ENCODE peak calls at places on chromosomes 3 and 15, in six cellular contexts. I is endothelial cell, X is adrenal gland, C is fibroblast of pulmonary artery, P is foreskin keratinocyte, L is choroid plexus epithelial cell. O is an unnamed sample.

GRCh38 chr3:4355401-4356224 is 52.4 kb downstream of the SETMAR start:
- DNase-seq in I (no peak), X (peak), C (no peak), P (no peak), L (no peak), O (no peak)

GRCh38 chr15:48703544-48703943 is 58.0 kb upstream of the FBN1 start:
- DNase-seq in I (no peak), X (no peak), C (peak), P (no peak), L (no peak), O (no peak)

GRCh38 chr15:39320886-39321285 is 260.0 kb upstream of the THBS1 start:
- DNase-seq in I (no peak), X (no peak), C (no peak), P (no peak), L (no peak), O (no peak)

GRCh38 chr3:11480663-11481298 is 162.9 kb downstream of the VGLL4 start:
- DNase-seq in I (no peak), X (no peak), C (no peak), P (no peak), L (peak), O (no peak)

GRCh38 chr3:124032351-124032880 is 40.5 kb upstream of the ROPN1 start:
- DNase-seq in I (no peak), X (peak), C (peak), P (no peak), L (peak), O (no peak)

GRCh38 chr15:36029606-36030005 is 483.6 kb upstream of the DPH6 start:
- DNase-seq in I (no peak), X (no peak), C (peak), P (no peak), L (peak), O (no peak)

GRCh38 chr3:127911421-127911931 is 3.6 kb upstream of the KBTBD12 start:
- DNase-seq in I (no peak), X (no peak), C (no peak), P (no peak), L (no peak), O (no peak)

GRCh38 chr15:53586815-53587214 is 172.6 kb downstream of the WDR72 start:
- DNase-seq in I (peak), X (peak), C (peak), P (no peak), L (peak), O (peak)

GRCh38 chr3:173778246-173778645 is 380.7 kb downstream of the NLGN1 start:
- DNase-seq in I (no peak), X (no peak), C (no peak), P (no peak), L (no peak), O (no peak)

DNA sequence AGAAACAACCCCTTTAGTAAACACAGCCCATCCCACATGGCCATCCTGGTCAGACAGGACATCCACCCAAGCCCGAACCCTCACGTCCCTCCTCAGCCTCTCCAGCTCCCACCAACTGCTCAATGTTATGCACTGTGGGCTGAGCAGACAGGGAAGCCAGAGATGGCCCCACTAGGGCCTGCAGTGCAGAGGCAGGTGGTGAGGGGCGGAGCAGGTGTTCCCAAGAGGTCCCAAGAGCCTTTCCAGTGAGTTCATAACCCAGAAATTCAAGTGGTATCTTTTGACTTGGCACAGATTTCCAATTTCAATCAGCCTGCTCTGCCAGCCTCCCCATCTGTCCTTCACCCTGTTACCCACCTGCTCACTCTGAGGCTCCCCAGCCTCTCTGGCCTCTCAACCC is 130.3 kb downstream of the LIPC start:
- DNase-seq in I (no peak), X (no peak), C (no peak), P (no peak), L (no peak), O (no peak)
- TF ChIP-seq CTCF in I (no peak), X (no peak), C (no peak), P (no peak), L (no peak), O (no peak)

GRCh38 chr3:195001961-195002861 is 268.7 kb downstream of the XXYLT1 start:
- DNase-seq in I (peak), X (no peak), C (peak), P (no peak), L (peak), O (peak)
- TF ChIP-seq CTCF in I (peak), X (peak), C (peak), P (peak), L (peak), O (peak)

GRCh38 chr15:88658972-88659931 is 20.4 kb downstream of the ISG20 start:
- DNase-seq in I (no peak), X (no peak), C (peak), P (no peak), L (no peak), O (peak)

GRCh38 chr15:88661041-88661765 is 22.4 kb downstream of the ISG20 start:
- DNase-seq in I (no peak), X (no peak), C (no peak), P (no peak), L (no peak), O (no peak)

GRCh38 chr15:88661766-88662556 is 23.1 kb downstream of the ISG20 start:
- DNase-seq in I (no peak), X (no peak), C (no peak), P (no peak), L (peak), O (no peak)

GRCh38 chr15:88663216-88663615 is 24.4 kb downstream of the ISG20 start:
- DNase-seq in I (no peak), X (no peak), C (no peak), P (no peak), L (no peak), O (peak)

GRCh38 chr15:88664151-88664778 is 25.4 kb downstream of the ISG20 start:
- DNase-seq in I (no peak), X (no peak), C (no peak), P (no peak), L (peak), O (no peak)
- TF ChIP-seq CTCF in I (no peak), X (no peak), C (peak), P (peak), L (peak), O (peak)

DNA sequence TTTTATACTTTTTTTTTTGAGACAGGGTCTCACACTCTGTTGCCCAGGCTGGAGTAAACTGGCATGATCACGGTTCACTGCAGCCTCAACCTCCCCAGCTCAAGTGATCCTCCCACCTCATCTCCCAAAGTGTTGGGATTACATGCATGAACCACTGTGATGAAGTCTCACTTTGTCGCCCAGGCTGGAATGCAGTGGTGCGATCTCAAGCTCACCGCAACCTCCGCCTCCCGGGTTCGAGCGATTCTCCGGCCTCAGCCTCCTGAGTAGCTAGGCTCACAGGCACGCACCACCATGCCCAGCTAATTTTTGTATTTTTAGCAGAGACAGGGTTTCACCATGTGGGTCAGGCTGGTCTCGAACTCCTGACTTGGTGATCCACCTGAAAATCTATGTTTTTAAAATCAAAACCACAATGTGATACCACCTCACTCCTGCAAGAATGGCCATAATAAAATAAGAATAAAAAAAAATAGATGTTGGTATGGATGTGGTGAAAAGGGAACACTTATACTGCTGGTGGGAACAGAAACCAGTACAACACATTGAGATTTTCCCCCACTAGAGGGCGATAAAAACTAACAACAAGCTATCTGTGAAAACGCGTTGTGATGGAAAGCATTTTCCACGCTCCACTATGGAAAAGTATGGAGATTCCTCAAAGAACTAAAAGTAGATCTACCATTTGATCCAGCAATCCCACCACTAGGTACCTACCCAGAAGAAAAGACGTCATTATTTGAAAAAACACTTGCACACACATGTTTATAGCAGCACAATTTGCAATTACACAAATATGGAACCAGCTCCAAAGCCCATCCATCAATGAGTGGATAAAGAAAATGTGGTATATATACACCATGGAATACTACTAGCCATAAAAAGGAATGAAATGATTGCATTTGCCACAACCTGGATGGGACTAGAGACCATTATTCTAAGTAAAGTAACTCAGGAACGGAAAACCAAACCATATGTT is 26.8 kb upstream of the OCA2 start:
- DNase-seq in I (peak), X (no peak), C (peak), P (no peak), L (peak), O (peak)
- TF ChIP-seq CTCF in I (peak), X (peak), C (peak), P (peak), L (peak), O (peak)

GRCh38 chr3:157353657-157354056 is 83.0 kb upstream of the PTX3 start:
- DNase-seq in I (no peak), X (no peak), C (no peak), P (no peak), L (no peak), O (no peak)

GRCh38 chr3:157356541-157356940 is 80.1 kb upstream of the PTX3 start:
- DNase-seq in I (no peak), X (no peak), C (no peak), P (no peak), L (no peak), O (no peak)

GRCh38 chr3:157354254-157354653 is 82.4 kb upstream of the PTX3 start:
- DNase-seq in I (no peak), X (no peak), C (no peak), P (no peak), L (no peak), O (no peak)

GRCh38 chr3:157355276-157355675 is 81.4 kb upstream of the PTX3 start:
- DNase-seq in I (no peak), X (no peak), C (no peak), P (no peak), L (no peak), O (no peak)

GRCh38 chr3:157354722-157355121 is 81.9 kb upstream of the PTX3 start:
- DNase-seq in I (peak), X (no peak), C (peak), P (no peak), L (peak), O (peak)
- TF ChIP-seq CTCF in I (peak), X (no peak), C (peak), P (peak), L (peak), O (peak)

DNA sequence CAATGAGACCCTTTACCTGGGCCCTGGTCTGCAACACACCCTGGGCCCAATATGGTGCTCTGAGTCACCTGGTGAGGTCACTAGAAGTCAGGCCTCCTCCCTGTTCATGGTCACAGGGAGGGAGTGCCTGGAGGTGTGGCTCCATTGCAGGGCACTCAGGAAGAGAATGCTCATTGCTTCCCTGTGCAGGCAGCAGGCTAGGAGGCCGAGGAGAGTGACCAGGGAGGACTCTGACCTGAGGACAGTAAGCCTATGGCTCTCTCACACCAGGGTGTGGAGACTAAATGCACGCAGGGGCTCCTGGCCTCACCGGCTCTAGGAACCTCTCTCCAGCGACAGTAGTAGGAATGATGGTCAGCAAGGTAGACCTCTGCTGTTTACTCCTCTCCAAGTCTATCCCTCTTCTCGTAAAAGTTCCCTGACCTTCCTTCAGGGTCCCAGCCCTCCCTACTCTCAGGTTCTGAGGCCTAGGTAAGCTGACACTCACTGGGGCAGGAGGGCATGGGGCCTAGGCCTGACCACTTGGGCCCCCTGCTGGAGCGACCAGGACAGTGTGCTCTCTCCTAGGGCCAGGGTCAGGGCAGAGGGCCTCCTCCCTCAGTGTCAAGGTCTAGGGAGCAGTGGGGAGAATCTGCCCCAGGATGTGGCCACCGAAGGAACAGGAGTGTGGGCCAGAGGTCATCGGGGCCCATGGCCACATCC is 9.6 kb upstream of the SLCO2A1 start:
- DNase-seq in I (no peak), X (no peak), C (no peak), P (no peak), L (no peak), O (peak)
- TF ChIP-seq CTCF in I (no peak), X (no peak), C (peak), P (peak), L (peak), O (peak)

O was measured in bronchial epithelial cell.